ENCODE peak calls at places on chromosome 6, in five cellular contexts. One of them, this sample, is unnamed.

GRCh38 chr6:113630738-113631535 is 226.2 kb upstream of the MARCKS start:
- DNase-seq in left lung: no peak
- DNase-seq in choroid plexus epithelial cell: peak
- DNase-seq in fibroblast of the aortic adventitia: peak
- DNase-seq in tibial artery: peak
- DNase-seq in this sample: peak

GRCh38 chr6:64930664-64931063 is 776.4 kb downstream of the EYS start:
- DNase-seq in left lung: no peak
- DNase-seq in tibial artery: no peak
- DNase-seq in choroid plexus epithelial cell: no peak
- DNase-seq in fibroblast of the aortic adventitia: no peak
- DNase-seq in this sample: no peak

GRCh38 chr6:137962725-137963124 is 95.7 kb downstream of the TNFAIP3 start:
- DNase-seq in tibial artery: no peak
- DNase-seq in fibroblast of the aortic adventitia: no peak
- DNase-seq in left lung: no peak
- DNase-seq in choroid plexus epithelial cell: no peak
- DNase-seq in this sample: no peak

GRCh38 chr6:150221152-150221551 is 78.3 kb downstream of the PPP1R14C start:
- DNase-seq in choroid plexus epithelial cell: no peak
- DNase-seq in left lung: no peak
- DNase-seq in tibial artery: no peak
- DNase-seq in fibroblast of the aortic adventitia: no peak
- DNase-seq in this sample: no peak

GRCh38 chr6:1633366-1634021 is 23.8 kb downstream of the FOXC1 start:
- DNase-seq in choroid plexus epithelial cell: no peak
- DNase-seq in fibroblast of the aortic adventitia: no peak
- DNase-seq in left lung: no peak
- DNase-seq in tibial artery: peak
- DNase-seq in this sample: no peak

GRCh38 chr6:119742188-119742803 is 392.7 kb upstream of the MAN1A1 start:
- DNase-seq in fibroblast of the aortic adventitia: peak
- DNase-seq in left lung: peak
- DNase-seq in choroid plexus epithelial cell: peak
- DNase-seq in tibial artery: peak
- DNase-seq in this sample: peak

GRCh38 chr6:113873043-113873667 is 16.0 kb downstream of the MARCKS start:
- DNase-seq in left lung: peak
- DNase-seq in choroid plexus epithelial cell: no peak
- DNase-seq in tibial artery: peak
- DNase-seq in fibroblast of the aortic adventitia: no peak
- DNase-seq in this sample: no peak

GRCh38 chr6:45681860-45682488 is 304.2 kb upstream of the SUPT3H start:
- DNase-seq in fibroblast of the aortic adventitia: no peak
- DNase-seq in choroid plexus epithelial cell: no peak
- DNase-seq in tibial artery: no peak
- DNase-seq in left lung: no peak
- DNase-seq in this sample: peak

GRCh38 chr6:79605061-79605460 is 26.1 kb upstream of the SH3BGRL2 start:
- DNase-seq in left lung: no peak
- DNase-seq in fibroblast of the aortic adventitia: no peak
- DNase-seq in choroid plexus epithelial cell: peak
- DNase-seq in tibial artery: no peak
- DNase-seq in this sample: no peak

GRCh38 chr6:151098166-151098565 is 141.6 kb upstream of the AKAP12 start:
- DNase-seq in left lung: no peak
- DNase-seq in tibial artery: peak
- DNase-seq in fibroblast of the aortic adventitia: peak
- DNase-seq in choroid plexus epithelial cell: no peak
- DNase-seq in this sample: peak

GRCh38 chr6:140366991-140367390 is 992.5 kb upstream of the CITED2 start:
- DNase-seq in left lung: no peak
- DNase-seq in tibial artery: no peak
- DNase-seq in fibroblast of the aortic adventitia: peak
- DNase-seq in choroid plexus epithelial cell: peak
- DNase-seq in this sample: peak

GRCh38 chr6:16199792-16200191 is 38.6 kb upstream of the GMPR start:
- DNase-seq in fibroblast of the aortic adventitia: no peak
- DNase-seq in left lung: no peak
- DNase-seq in tibial artery: no peak
- DNase-seq in choroid plexus epithelial cell: no peak
- DNase-seq in this sample: no peak

GRCh38 chr6:16201706-16202105 is 36.7 kb upstream of the GMPR start:
- DNase-seq in tibial artery: no peak
- DNase-seq in choroid plexus epithelial cell: no peak
- DNase-seq in left lung: no peak
- DNase-seq in fibroblast of the aortic adventitia: no peak
- DNase-seq in this sample: no peak

GRCh38 chr6:16196958-16197576 is 41.3 kb upstream of the GMPR start:
- DNase-seq in fibroblast of the aortic adventitia: no peak
- DNase-seq in choroid plexus epithelial cell: no peak
- DNase-seq in left lung: no peak
- DNase-seq in tibial artery: no peak
- DNase-seq in this sample: no peak

GRCh38 chr6:16198061-16198705 is 40.2 kb upstream of the GMPR start:
- DNase-seq in tibial artery: no peak
- DNase-seq in choroid plexus epithelial cell: no peak
- DNase-seq in fibroblast of the aortic adventitia: no peak
- DNase-seq in left lung: peak
- DNase-seq in this sample: no peak

DNA sequence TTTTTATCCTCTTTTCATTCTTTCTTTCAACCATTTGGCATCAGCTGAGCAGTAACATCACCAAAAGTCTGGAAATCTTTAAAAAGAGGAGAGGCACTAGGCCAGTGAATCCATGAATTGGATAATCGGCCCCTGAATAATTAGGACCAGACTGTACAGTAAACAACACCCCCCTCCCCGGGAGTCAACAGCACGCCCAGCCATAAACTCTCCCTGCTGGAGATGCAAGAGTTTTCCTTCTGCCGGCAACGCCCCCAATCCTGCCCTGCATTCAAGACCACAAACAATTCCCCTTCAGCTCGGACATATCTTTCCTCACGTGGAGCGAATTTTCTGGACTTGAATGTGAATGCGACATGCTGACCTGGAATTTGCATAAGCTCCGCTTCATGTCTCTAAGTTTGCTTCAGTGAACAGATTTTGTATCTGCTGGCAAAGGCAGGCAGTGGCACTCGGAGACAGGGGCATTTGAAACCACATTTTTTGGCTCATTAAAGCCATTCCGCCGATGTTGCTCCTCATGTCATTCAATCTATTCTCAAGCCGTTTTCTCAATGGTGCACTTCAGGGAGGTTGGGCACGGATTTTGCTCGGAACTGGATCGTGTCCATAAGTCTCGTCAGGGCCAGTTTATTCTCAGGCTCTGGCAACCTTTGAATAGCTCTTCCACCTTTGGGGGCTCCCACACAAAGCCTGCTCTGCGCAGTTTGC is 38.0 kb upstream of the GMPR start:
- DNase-seq in choroid plexus epithelial cell: peak
- DNase-seq in tibial artery: no peak
- DNase-seq in fibroblast of the aortic adventitia: no peak
- DNase-seq in left lung: no peak
- DNase-seq in this sample: peak
- TF ChIP-seq CTCF in choroid plexus epithelial cell: no peak
- TF ChIP-seq CTCF in tibial artery: no peak
- TF ChIP-seq CTCF in fibroblast of the aortic adventitia: no peak
- TF ChIP-seq CTCF in left lung: no peak
- TF ChIP-seq CTCF in this sample: no peak

GRCh38 chr6:52297433-52297832 is 12.9 kb upstream of the MCM3 start:
- DNase-seq in fibroblast of the aortic adventitia: no peak
- DNase-seq in tibial artery: no peak
- DNase-seq in left lung: no peak
- DNase-seq in choroid plexus epithelial cell: no peak
- DNase-seq in this sample: no peak
- H3K4me3 ChIP-seq in fibroblast of the aortic adventitia: no peak
- H3K4me3 ChIP-seq in tibial artery: no peak
- H3K4me3 ChIP-seq in left lung: no peak
- H3K4me3 ChIP-seq in choroid plexus epithelial cell: no peak
- H3K4me3 ChIP-seq in this sample: no peak

DNA sequence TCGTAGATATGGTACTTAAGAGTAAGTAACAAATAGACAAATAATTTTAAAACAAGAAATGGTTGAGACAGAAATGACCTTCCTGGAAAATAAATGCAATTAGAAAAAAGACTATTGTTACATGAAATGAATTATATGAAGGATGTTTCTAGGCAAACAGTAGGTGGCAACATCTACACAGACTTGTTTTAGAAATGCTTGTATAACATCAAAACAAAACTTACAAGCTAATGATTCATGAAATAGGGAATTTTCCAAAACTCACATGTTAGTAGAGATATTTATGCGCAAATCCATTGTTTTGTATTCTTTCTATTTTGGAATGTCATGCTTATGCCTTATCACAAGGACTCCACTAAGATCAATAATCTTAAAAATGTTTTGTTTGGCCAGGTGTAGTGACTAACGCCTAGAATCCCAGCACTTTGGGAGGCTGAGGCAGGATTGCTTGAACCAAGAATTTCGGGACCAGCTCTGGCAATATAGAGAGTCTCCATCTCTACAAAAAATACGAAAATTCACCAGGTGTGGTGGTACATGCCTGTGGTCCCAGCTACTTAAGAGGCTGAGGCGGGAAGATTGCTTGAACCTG is 32.3 kb upstream of the LGSN start:
- DNase-seq in left lung: no peak
- DNase-seq in choroid plexus epithelial cell: peak
- DNase-seq in fibroblast of the aortic adventitia: peak
- DNase-seq in tibial artery: no peak
- DNase-seq in this sample: peak
- TF ChIP-seq CTCF in left lung: no peak
- TF ChIP-seq CTCF in choroid plexus epithelial cell: peak
- TF ChIP-seq CTCF in fibroblast of the aortic adventitia: peak
- TF ChIP-seq CTCF in tibial artery: no peak
- TF ChIP-seq CTCF in this sample: peak

GRCh38 chr6:77474286-77474956 is 11.1 kb upstream of the HTR1B start:
- DNase-seq in fibroblast of the aortic adventitia: no peak
- DNase-seq in left lung: no peak
- DNase-seq in tibial artery: no peak
- DNase-seq in choroid plexus epithelial cell: no peak
- DNase-seq in this sample: no peak
- H3K4me3 ChIP-seq in fibroblast of the aortic adventitia: peak
- H3K4me3 ChIP-seq in left lung: no peak
- H3K4me3 ChIP-seq in tibial artery: no peak
- H3K4me3 ChIP-seq in choroid plexus epithelial cell: no peak
- H3K4me3 ChIP-seq in this sample: no peak

DNA sequence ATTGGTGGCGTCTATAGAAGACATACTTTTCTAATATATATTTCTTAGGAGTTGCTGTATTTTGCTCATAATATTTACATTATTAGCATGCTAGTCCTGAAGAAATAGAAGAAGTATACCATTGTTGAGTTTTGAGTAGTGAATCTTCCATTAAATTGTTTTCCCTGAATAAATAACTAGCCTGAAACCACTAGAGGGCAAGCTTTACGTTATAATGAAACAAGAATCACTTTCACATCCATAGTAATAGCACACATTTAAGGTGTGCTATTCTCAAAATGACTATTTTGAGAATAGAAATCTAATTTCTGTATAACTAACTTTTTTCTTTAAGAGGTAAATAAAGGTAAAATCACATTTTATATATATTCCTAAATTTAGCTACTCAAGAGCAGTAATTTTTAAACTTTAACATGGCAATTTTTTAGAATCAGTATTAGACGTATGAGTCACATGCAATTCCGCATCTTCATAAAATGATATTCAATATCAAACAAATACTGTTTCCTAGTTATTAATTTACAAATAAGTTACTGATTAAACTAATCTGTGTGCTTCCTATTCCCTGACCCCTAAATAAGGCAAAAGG is 213.2 kb upstream of the MANEA start:
- DNase-seq in tibial artery: no peak
- DNase-seq in left lung: no peak
- DNase-seq in fibroblast of the aortic adventitia: peak
- DNase-seq in choroid plexus epithelial cell: peak
- DNase-seq in this sample: peak
- TF ChIP-seq CTCF in tibial artery: peak
- TF ChIP-seq CTCF in left lung: no peak
- TF ChIP-seq CTCF in fibroblast of the aortic adventitia: peak
- TF ChIP-seq CTCF in choroid plexus epithelial cell: peak
- TF ChIP-seq CTCF in this sample: peak

GRCh38 chr6:116763048-116763447 is 2.5 kb downstream of the FAM162B start:
- DNase-seq in fibroblast of the aortic adventitia: no peak
- DNase-seq in choroid plexus epithelial cell: no peak
- DNase-seq in tibial artery: no peak
- DNase-seq in left lung: no peak
- DNase-seq in this sample: no peak

GRCh38 chr6:116766506-116767176 is 1.1 kb upstream of the FAM162B start:
- DNase-seq in fibroblast of the aortic adventitia: no peak
- DNase-seq in choroid plexus epithelial cell: peak
- DNase-seq in left lung: no peak
- DNase-seq in tibial artery: no peak
- DNase-seq in this sample: no peak

GRCh38 chr6:116763871-116764270 is 1.6 kb downstream of the FAM162B start:
- DNase-seq in fibroblast of the aortic adventitia: no peak
- DNase-seq in choroid plexus epithelial cell: peak
- DNase-seq in left lung: no peak
- DNase-seq in tibial artery: no peak
- DNase-seq in this sample: peak

GRCh38 chr6:116764557-116764960 is 960 bp downstream of the FAM162B start:
- DNase-seq in tibial artery: no peak
- DNase-seq in choroid plexus epithelial cell: peak
- DNase-seq in fibroblast of the aortic adventitia: no peak
- DNase-seq in left lung: peak
- DNase-seq in this sample: no peak

DNA sequence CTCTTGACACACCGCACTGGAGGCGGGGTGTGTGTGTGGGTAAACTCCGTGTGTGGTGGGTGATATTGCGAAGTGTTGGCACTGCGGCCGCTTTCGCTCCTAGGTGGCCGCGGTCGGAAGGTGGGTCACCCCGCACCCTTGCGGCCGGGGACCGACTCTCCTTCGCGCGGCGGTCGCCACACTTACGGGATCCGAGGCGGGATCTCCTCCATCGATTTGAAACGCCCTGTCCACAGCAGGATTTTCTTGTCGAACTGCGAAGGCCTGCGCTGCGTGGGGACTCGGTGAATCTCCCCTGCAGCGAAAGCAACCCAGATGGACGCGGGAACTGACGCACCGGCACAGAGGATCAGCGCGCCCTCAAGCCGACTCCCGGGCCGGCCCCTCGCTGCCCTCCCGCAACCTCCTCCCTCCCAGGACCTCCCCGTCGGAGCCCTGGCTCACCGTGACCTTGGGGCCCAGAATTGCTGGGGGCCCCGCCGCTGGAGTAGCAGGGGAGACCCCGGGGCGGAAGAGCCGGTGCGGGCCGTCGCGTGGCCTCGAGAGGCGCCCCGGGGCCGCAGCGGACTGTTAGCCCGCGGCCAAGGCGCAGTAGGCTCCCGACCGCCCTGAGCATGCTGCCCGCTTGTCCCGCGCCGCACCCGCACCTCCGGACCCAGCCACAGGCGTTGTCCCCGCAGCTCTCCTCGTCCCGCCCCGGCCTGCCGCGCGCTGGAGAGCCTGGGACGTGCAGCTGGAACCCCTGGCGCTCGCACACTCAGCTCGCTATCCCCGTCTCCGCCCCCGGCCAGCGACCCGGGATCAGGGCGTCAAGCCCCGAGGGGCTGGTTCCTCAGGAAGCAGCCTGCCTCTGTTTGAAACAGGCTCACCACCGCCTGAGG is at the start of gene FAM162B:
- DNase-seq in tibial artery: no peak
- DNase-seq in left lung: peak
- DNase-seq in choroid plexus epithelial cell: peak
- DNase-seq in fibroblast of the aortic adventitia: no peak
- DNase-seq in this sample: peak
- H3K4me3 ChIP-seq in tibial artery: peak
- H3K4me3 ChIP-seq in left lung: peak
- H3K4me3 ChIP-seq in choroid plexus epithelial cell: peak
- H3K4me3 ChIP-seq in fibroblast of the aortic adventitia: peak
- H3K4me3 ChIP-seq in this sample: peak